ENCODE peak calls at places on chromosomes 5 and 9, in ten cellular contexts. F, V, B, I, D, T, E, K, M and H are unnamed samples.

GRCh38 chr9:85258823-85259370 is 482.9 kb downstream of the AGTPBP1 start:
- DNase-seq in F (no peak), V (no peak), B (peak), I (no peak), D (no peak), T (no peak), E (peak), K (no peak), M (no peak), H (peak)

GRCh38 chr9:33162721-33163311 is 4.3 kb downstream of the B4GALT1 start:
- DNase-seq in F (no peak), V (no peak), B (peak), I (no peak), D (no peak), T (no peak), E (no peak), K (no peak), M (no peak), H (no peak)

GRCh38 chr5:140310434-140310833 is 7.5 kb upstream of the PFDN1 start:
- DNase-seq in F (no peak), V (no peak), B (peak), I (no peak), D (no peak), T (no peak), E (no peak), K (no peak), M (no peak), H (no peak)

GRCh38 chr9:74285075-74285474 is 212.1 kb upstream of the RORB start:
- DNase-seq in F (no peak), V (no peak), B (no peak), I (no peak), D (no peak), T (no peak), E (no peak), K (no peak), M (no peak), H (no peak)

GRCh38 chr9:108017671-108018070 is 528.1 kb upstream of the KLF4 start:
- DNase-seq in F (no peak), V (no peak), B (no peak), I (no peak), D (no peak), T (no peak), E (no peak), K (no peak), M (no peak), H (no peak)

GRCh38 chr9:126443144-126443543 is 116.5 kb downstream of the MVB12B start:
- DNase-seq in F (no peak), V (no peak), B (no peak), I (no peak), D (no peak), T (no peak), E (no peak), K (no peak), M (no peak), H (no peak)

GRCh38 chr9:71737455-71737854 is 30.9 kb downstream of the CEMIP2 start:
- DNase-seq in F (no peak), V (no peak), B (peak), I (no peak), D (no peak), T (no peak), E (no peak), K (no peak), M (no peak), H (no peak)

GRCh38 chr5:86885489-86886225 is 267.9 kb downstream of the COX7C start:
- DNase-seq in F (no peak), V (no peak), B (peak), I (no peak), D (no peak), T (no peak), E (no peak), K (no peak), M (no peak), H (no peak)

GRCh38 chr5:1555011-1555807 is 31.4 kb upstream of the LPCAT1 start:
- DNase-seq in F (no peak), V (no peak), B (peak), I (no peak), D (no peak), T (no peak), E (no peak), K (no peak), M (no peak), H (no peak)

GRCh38 chr9:129175825-129176633 is 2.0 kb downstream of the IER5L start:
- DNase-seq in F (peak), V (peak), B (peak), I (peak), D (peak), T (peak), E (peak), K (peak), M (peak), H (peak)

GRCh38 chr9:76905984-76906861 is at the start of gene PRUNE2:
- DNase-seq in F (peak), V (no peak), B (peak), I (no peak), D (no peak), T (no peak), E (peak), K (no peak), M (no peak), H (peak)

GRCh38 chr9:112955550-112955949 is 56.4 kb downstream of the ZNF883 start:
- DNase-seq in F (no peak), V (no peak), B (no peak), I (no peak), D (no peak), T (no peak), E (no peak), K (no peak), M (no peak), H (no peak)

GRCh38 chr9:73655363-73655762 is 503.7 kb downstream of the ANXA1 start:
- DNase-seq in F (no peak), V (no peak), B (no peak), I (no peak), D (no peak), T (no peak), E (no peak), K (no peak), M (no peak), H (no peak)

GRCh38 chr9:130927995-130928900 is 10.8 kb downstream of the FIBCD1 start:
- DNase-seq in F (no peak), V (no peak), B (peak), I (no peak), D (no peak), T (no peak), E (peak), K (no peak), M (no peak), H (no peak)

GRCh38 chr9:136042541-136042940 is 52.5 kb downstream of the NACC2 start:
- DNase-seq in F (no peak), V (no peak), B (no peak), I (no peak), D (no peak), T (no peak), E (no peak), K (no peak), M (no peak), H (no peak)

GRCh38 chr5:95942968-95943367 is 18.7 kb downstream of the ELL2 start:
- DNase-seq in F (no peak), V (no peak), B (no peak), I (no peak), D (no peak), T (no peak), E (no peak), K (no peak), M (no peak), H (no peak)